ENCODE peak calls at places on chromosomes 12 and 14, in seven cellular contexts. X, C, E, P, F, T and J are unnamed samples.

GRCh38 chr12:10362828-10363664 is 26.8 kb downstream of the KLRK1 start:
- DNase-seq in P (peak; percentile 48), X (no peak), F (no peak), C (no peak), E (no peak), T (no peak), J (peak; percentile 8)

GRCh38 chr14:22814945-22815713 is at the start of gene SLC7A7:
- DNase-seq in E (no peak), P (no peak), X (no peak), F (no peak), T (peak; percentile 23), C (no peak), J (no peak)

GRCh38 chr12:110613771-110614684 is at the start of gene TCTN1:
- DNase-seq in P (peak; percentile 94), E (peak; percentile 88), X (peak; percentile 91), T (peak; percentile 96), C (peak; percentile 98), F (peak; percentile 88), J (peak; percentile 96)

GRCh38 chr12:3175238-3175637 is 98.1 kb downstream of the TSPAN9 start:
- DNase-seq in T (no peak), C (no peak), F (no peak), X (no peak), P (no peak), E (no peak), J (no peak)

GRCh38 chr12:6097384-6097783 is 27.1 kb downstream of the VWF start:
- DNase-seq in T (no peak), C (no peak), F (no peak), E (no peak), P (peak; percentile 78), X (no peak), J (no peak)

GRCh38 chr12:60035835-60036234 is 440.0 kb downstream of the SLC16A7 start:
- DNase-seq in F (no peak), C (no peak), T (no peak), X (no peak), P (peak; percentile 60), E (no peak), J (no peak)

GRCh38 chr12:101653030-101653429 is 44.4 kb upstream of the CHPT1 start:
- DNase-seq in C (no peak), P (no peak), T (no peak), E (no peak), X (no peak), F (no peak), J (no peak)

GRCh38 chr14:101733211-101733610 is 28.3 kb upstream of the PPP2R5C start:
- DNase-seq in F (no peak), X (no peak), C (no peak), P (peak; percentile 64), E (no peak), T (no peak), J (no peak)

GRCh38 chr12:15996254-15996653 is 85.1 kb downstream of the DERA start:
- DNase-seq in C (no peak), X (no peak), E (no peak), T (peak; percentile 46), P (peak; percentile 64), F (no peak), J (no peak)

GRCh38 chr14:101604228-101604934 is 43.1 kb downstream of the DIO3 start:
- DNase-seq in X (no peak), F (no peak), P (no peak), C (no peak), E (no peak), T (no peak), J (no peak)

GRCh38 chr14:97705107-97705506 is 907.9 kb downstream of the VRK1 start:
- DNase-seq in C (no peak), F (no peak), P (no peak), T (no peak), X (no peak), E (no peak), J (no peak)

GRCh38 chr14:67934087-67934486 is 114.5 kb downstream of the RAD51B start:
- DNase-seq in C (no peak), P (peak; percentile 83), X (no peak), E (peak; percentile 72), F (no peak), T (peak; percentile 85), J (peak; percentile 61)

GRCh38 chr14:76876076-76876475 is 49.9 kb downstream of the LRRC74A start:
- DNase-seq in P (peak; percentile 55), C (peak; percentile 26), T (peak; percentile 79), F (peak; percentile 34), E (peak; percentile 47), X (no peak), J (peak; percentile 84)

GRCh38 chr12:64665506-64665905 is 55.2 kb downstream of the RASSF3 start:
- DNase-seq in P (no peak), X (peak; percentile 66), T (peak; percentile 10), F (no peak), C (peak; percentile 34), E (no peak), J (no peak)

GRCh38 chr14:104130974-104131651 is 7.3 kb upstream of the KIF26A start:
- DNase-seq in C (no peak), P (no peak), E (no peak), F (no peak), T (peak; percentile 46), X (no peak), J (peak; percentile 71)

GRCh38 chr12:106287364-106287763 is 15.2 kb upstream of the TCP11L2 start:
- DNase-seq in E (no peak), F (no peak), X (no peak), P (peak; percentile 54), T (no peak), C (no peak), J (no peak)